ENCODE peak calls at places on chromosomes 12 and 14, in seven cellular contexts. N is cardiac fibroblast, K is endothelial cell, B is BE2C, X is fibroblast of mammary gland, R is endodermal cell, H is progenitor cell of endocrine pancreas. T is an unnamed sample.

GRCh38 chr12:127398026-127398715 is 868.8 kb upstream of the TMEM132C start:
- DNase-seq in N (no peak), K (no peak), B (no peak), X (peak; percentile 24), R (no peak), H (no peak), T (no peak)

GRCh38 chr12:130715996-130716917 is at the start of gene RIMBP2:
- DNase-seq in N (peak; percentile 29), K (no peak), B (peak; percentile 90), X (no peak), R (peak; percentile 91), H (no peak), T (peak; percentile 65)

GRCh38 chr14:24348186-24348585 is 8.4 kb upstream of the RIPK3 start:
- DNase-seq in N (no peak), K (no peak), B (no peak), X (no peak), R (no peak), H (no peak), T (no peak)

GRCh38 chr12:80277732-80278131 is 166.3 kb upstream of the PTPRQ start:
- DNase-seq in N (no peak), K (no peak), B (no peak), X (no peak), R (no peak), H (no peak), T (no peak)

GRCh38 chr12:121248611-121249010 is 38.7 kb downstream of the P2RX4 start:
- DNase-seq in N (no peak), K (no peak), B (no peak), X (no peak), R (no peak), H (no peak), T (no peak)

GRCh38 chr12:1974812-1975211 is 29.4 kb downstream of the DCP1B start:
- DNase-seq in N (no peak), K (no peak), B (no peak), X (no peak), R (no peak), H (no peak), T (no peak)

GRCh38 chr12:57632898-57633825 is at the start of gene B4GALNT1:
- DNase-seq in N (peak; percentile 56), K (peak; percentile 83), B (peak; percentile 83), X (peak; percentile 29), R (peak; percentile 92), H (peak; percentile 65), T (peak; percentile 87)

GRCh38 chr12:52741378-52742195 is 35.6 kb downstream of the KRT76 start:
- DNase-seq in N (peak; percentile 65), K (peak; percentile 80), B (no peak), X (peak; percentile 43), R (peak; percentile 97), H (peak; percentile 79), T (no peak)

GRCh38 chr14:52844262-52845060 is 53.1 kb upstream of the GNPNAT1 start:
- DNase-seq in N (peak; percentile 40), K (no peak), B (no peak), X (peak; percentile 19), R (peak; percentile 67), H (no peak), T (no peak)

GRCh38 chr14:47710581-47710980 is 35.2 kb upstream of the MDGA2 start:
- DNase-seq in N (no peak), K (no peak), B (no peak), X (no peak), R (no peak), H (no peak), T (no peak)

GRCh38 chr14:99744199-99744872 is 48.9 kb upstream of the EML1 start:
- DNase-seq in N (no peak), K (no peak), B (no peak), X (peak; percentile 54), R (peak; percentile 80), H (no peak), T (no peak)

GRCh38 chr12:21694660-21695059 is 37.0 kb upstream of the LDHB start:
- DNase-seq in N (no peak), K (no peak), B (no peak), X (no peak), R (no peak), H (no peak), T (no peak)

GRCh38 chr12:111434680-111435338 is 29.1 kb downstream of the SH2B3 start:
- DNase-seq in N (peak; percentile 73), K (peak; percentile 3), B (no peak), X (peak; percentile 77), R (peak; percentile 73), H (no peak), T (no peak)

GRCh38 chr14:100071545-100071944 is 6.3 kb downstream of the EVL start:
- DNase-seq in N (no peak), K (no peak), B (no peak), X (no peak), R (no peak), H (no peak), T (no peak)

GRCh38 chr12:64389154-64389553 is 1.4 kb downstream of the C12orf56 start:
- DNase-seq in N (no peak), K (no peak), B (no peak), X (no peak), R (peak; percentile 53), H (no peak), T (no peak)

GRCh38 chr12:64387201-64387816 is 3.2 kb downstream of the C12orf56 start:
- DNase-seq in N (no peak), K (no peak), B (no peak), X (no peak), R (peak; percentile 14), H (no peak), T (no peak)

GRCh38 chr12:64392221-64392620 is 1.7 kb upstream of the C12orf56 start:
- DNase-seq in N (peak; percentile 48), K (peak; percentile 37), B (peak; percentile 14), X (peak; percentile 71), R (peak; percentile 58), H (no peak), T (no peak)

GRCh38 chr12:64385468-64385867 is 5.1 kb downstream of the C12orf56 start:
- DNase-seq in N (no peak), K (no peak), B (no peak), X (peak; percentile 80), R (no peak), H (no peak), T (no peak)

GRCh38 chr12:64390275-64390851 is at the start of gene C12orf56:
- DNase-seq in N (peak; percentile 13), K (peak; percentile 41), B (peak; percentile 9), X (peak; percentile 26), R (peak; percentile 85), H (no peak), T (peak; percentile 62)
- TF ChIP-seq CTCF in N (no peak), K (no peak), B (no peak), X (no peak), R (peak; percentile 25), H (no peak), T (no peak)

DNA sequence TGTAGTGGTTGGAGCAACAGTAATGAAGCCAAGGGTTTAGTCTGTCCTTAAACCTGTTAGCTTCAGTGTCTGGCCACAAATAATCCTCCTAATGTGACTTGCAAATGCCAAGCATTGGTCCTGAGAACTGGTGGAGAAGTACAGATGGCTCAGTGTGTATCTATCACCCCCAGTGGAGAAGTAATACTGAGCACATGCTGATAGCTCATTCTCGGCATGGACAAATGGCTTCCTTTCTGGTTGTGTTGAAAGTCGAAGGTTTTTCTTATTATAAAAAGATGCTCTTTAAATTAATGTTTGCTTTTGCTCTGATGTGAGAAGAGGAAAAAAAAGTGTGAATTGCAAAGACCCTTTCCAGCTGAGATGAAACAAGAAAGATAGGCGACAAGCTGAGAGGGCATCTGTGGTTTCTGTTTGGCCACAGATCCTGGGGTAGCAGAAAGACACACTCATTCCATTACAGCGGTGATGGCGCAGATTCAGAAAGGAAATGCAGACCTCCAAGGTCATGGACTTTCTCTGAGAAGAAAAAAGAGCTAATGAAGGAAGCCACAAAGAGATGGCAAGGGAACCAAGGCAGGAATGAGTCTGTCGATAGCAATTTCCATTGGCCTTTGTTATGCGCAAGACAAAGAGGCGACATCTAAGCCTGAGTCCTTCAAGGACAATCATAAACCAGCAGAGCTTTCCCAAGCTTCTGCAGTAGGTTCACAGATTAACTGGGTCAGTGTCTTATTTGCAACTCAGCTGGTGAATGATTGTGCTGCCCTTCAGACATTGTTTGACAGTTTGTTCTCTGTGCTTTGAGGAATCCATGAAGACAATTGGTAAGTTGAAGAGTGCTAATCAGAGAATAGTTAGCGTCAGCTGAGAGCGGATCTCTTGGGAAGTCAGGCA is 155.5 kb upstream of the RGS6 start:
- DNase-seq in N (peak; percentile 8), K (no peak), B (no peak), X (no peak), R (peak; percentile 82), H (no peak), T (no peak)
- TF ChIP-seq CTCF in N (no peak), K (no peak), B (peak; percentile 6), X (no peak), R (peak; percentile 40), H (no peak), T (no peak)

GRCh38 chr14:45990252-45990651 is 661.3 kb downstream of the RPL10L start:
- DNase-seq in N (no peak), K (no peak), B (no peak), X (no peak), R (no peak), H (no peak), T (no peak)
- TF ChIP-seq CTCF in N (peak; percentile 31), K (peak; percentile 85), B (peak; percentile 45), X (peak; percentile 36), R (peak; percentile 72), H (peak; percentile 48), T (peak; percentile 77)

GRCh38 chr12:42609605-42610004 is 20.1 kb upstream of the PRICKLE1 start:
- DNase-seq in N (no peak), K (no peak), B (no peak), X (peak; percentile 40), R (peak; percentile 38), H (no peak), T (no peak)

GRCh38 chr12:42605685-42606084 is 16.1 kb upstream of the PRICKLE1 start:
- DNase-seq in N (no peak), K (no peak), B (no peak), X (no peak), R (no peak), H (no peak), T (no peak)

GRCh38 chr12:42611571-42612257 is 22.2 kb upstream of the PRICKLE1 start:
- DNase-seq in N (peak; percentile 4), K (no peak), B (no peak), X (peak; percentile 10), R (no peak), H (no peak), T (no peak)

GRCh38 chr12:42608196-42608825 is 18.8 kb upstream of the PRICKLE1 start:
- DNase-seq in N (no peak), K (no peak), B (no peak), X (no peak), R (peak; percentile 47), H (no peak), T (no peak)

DNA sequence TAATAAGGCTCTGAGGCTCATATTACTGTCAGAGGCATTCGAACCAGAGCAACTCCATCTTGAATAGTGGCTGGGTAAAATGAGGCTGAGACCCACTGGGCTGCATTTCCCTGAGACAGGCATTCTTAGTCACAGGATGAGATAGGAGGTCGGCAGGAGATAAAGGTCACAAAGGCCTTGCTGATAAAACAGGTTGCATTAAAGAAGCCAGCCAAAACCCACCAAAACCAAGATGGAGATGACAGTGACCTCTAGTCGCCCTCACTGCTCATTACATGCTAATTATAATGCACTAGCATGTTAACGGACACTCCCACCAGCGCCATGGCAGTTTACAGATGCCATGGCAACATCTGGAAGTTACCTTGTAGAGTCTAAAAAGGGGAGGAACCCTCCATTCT is 18.0 kb upstream of the PRICKLE1 start:
- DNase-seq in N (no peak), K (no peak), B (no peak), X (no peak), R (peak; percentile 58), H (no peak), T (no peak)
- TF ChIP-seq CTCF in N (no peak), K (no peak), B (no peak), X (no peak), R (peak; percentile 37), H (no peak), T (no peak)

T was measured in glutamatergic neuron.